ENCODE peak calls at places on chromosomes 6 and 20, in eight cellular contexts. One of them, this sample, is unnamed.

GRCh38 chr6:81694214-81694613 is 58.3 kb downstream of the TENT5A start:
- DNase-seq in CD4-positive, alpha-beta memory T cell: no peak
- DNase-seq in fibroblast of lung: no peak
- DNase-seq in NT2/D1: no peak
- DNase-seq in psoas muscle: no peak
- DNase-seq in MM.1S: no peak
- DNase-seq in ascending aorta: no peak
- DNase-seq in heart right ventricle: no peak
- DNase-seq in this sample: no peak

GRCh38 chr6:1856381-1856780 is 246.7 kb downstream of the FOXC1 start:
- DNase-seq in CD4-positive, alpha-beta memory T cell: no peak
- DNase-seq in fibroblast of lung: peak; percentile 62
- DNase-seq in NT2/D1: no peak
- DNase-seq in psoas muscle: no peak
- DNase-seq in MM.1S: peak; percentile 63
- DNase-seq in ascending aorta: no peak
- DNase-seq in heart right ventricle: peak; percentile 20
- DNase-seq in this sample: no peak

GRCh38 chr6:139699335-139699734 is 324.9 kb upstream of the CITED2 start:
- DNase-seq in CD4-positive, alpha-beta memory T cell: no peak
- DNase-seq in fibroblast of lung: peak; percentile 86
- DNase-seq in NT2/D1: no peak
- DNase-seq in psoas muscle: no peak
- DNase-seq in MM.1S: no peak
- DNase-seq in ascending aorta: no peak
- DNase-seq in heart right ventricle: no peak
- DNase-seq in this sample: no peak

GRCh38 chr6:109451376-109451775 is 4.2 kb downstream of the MICAL1 start:
- DNase-seq in CD4-positive, alpha-beta memory T cell: no peak
- DNase-seq in fibroblast of lung: no peak
- DNase-seq in NT2/D1: no peak
- DNase-seq in psoas muscle: no peak
- DNase-seq in MM.1S: no peak
- DNase-seq in ascending aorta: no peak
- DNase-seq in heart right ventricle: no peak
- DNase-seq in this sample: no peak

GRCh38 chr20:63826753-63827152 is 4.3 kb downstream of the ZBTB46 start:
- DNase-seq in CD4-positive, alpha-beta memory T cell: no peak
- DNase-seq in fibroblast of lung: no peak
- DNase-seq in NT2/D1: no peak
- DNase-seq in psoas muscle: no peak
- DNase-seq in MM.1S: no peak
- DNase-seq in ascending aorta: no peak
- DNase-seq in heart right ventricle: no peak
- DNase-seq in this sample: no peak

GRCh38 chr6:108862479-108863191 is 14.4 kb downstream of the ARMC2 start:
- DNase-seq in CD4-positive, alpha-beta memory T cell: no peak
- DNase-seq in fibroblast of lung: no peak
- DNase-seq in NT2/D1: no peak
- DNase-seq in psoas muscle: no peak
- DNase-seq in MM.1S: no peak
- DNase-seq in ascending aorta: no peak
- DNase-seq in heart right ventricle: no peak
- DNase-seq in this sample: no peak

GRCh38 chr6:157317129-157317814 is 6.0 kb downstream of the TMEM242 start:
- DNase-seq in CD4-positive, alpha-beta memory T cell: no peak
- DNase-seq in fibroblast of lung: peak; percentile 88
- DNase-seq in NT2/D1: no peak
- DNase-seq in psoas muscle: peak; percentile 85
- DNase-seq in MM.1S: no peak
- DNase-seq in ascending aorta: peak; percentile 92
- DNase-seq in heart right ventricle: peak; percentile 71
- DNase-seq in this sample: peak; percentile 84

GRCh38 chr20:46688151-46689081 is 828 bp downstream of the TP53RK start:
- DNase-seq in CD4-positive, alpha-beta memory T cell: no peak
- DNase-seq in fibroblast of lung: peak; percentile 64
- DNase-seq in NT2/D1: no peak
- DNase-seq in psoas muscle: no peak
- DNase-seq in MM.1S: no peak
- DNase-seq in ascending aorta: peak; percentile 64
- DNase-seq in heart right ventricle: no peak
- DNase-seq in this sample: no peak

GRCh38 chr20:3797592-3798404 is 1.7 kb downstream of the CDC25B start:
- DNase-seq in CD4-positive, alpha-beta memory T cell: peak; percentile 58
- DNase-seq in fibroblast of lung: peak; percentile 55
- DNase-seq in NT2/D1: no peak
- DNase-seq in psoas muscle: no peak
- DNase-seq in MM.1S: peak; percentile 85
- DNase-seq in ascending aorta: no peak
- DNase-seq in heart right ventricle: no peak
- DNase-seq in this sample: no peak

GRCh38 chr20:7579888-7580287 is 360.4 kb downstream of the HAO1 start:
- DNase-seq in CD4-positive, alpha-beta memory T cell: no peak
- DNase-seq in fibroblast of lung: no peak
- DNase-seq in NT2/D1: no peak
- DNase-seq in psoas muscle: no peak
- DNase-seq in MM.1S: no peak
- DNase-seq in ascending aorta: no peak
- DNase-seq in heart right ventricle: no peak
- DNase-seq in this sample: no peak

GRCh38 chr6:137581019-137581707 is 87.0 kb upstream of the OLIG3 start:
- DNase-seq in CD4-positive, alpha-beta memory T cell: no peak
- DNase-seq in fibroblast of lung: no peak
- DNase-seq in NT2/D1: no peak
- DNase-seq in psoas muscle: no peak
- DNase-seq in MM.1S: no peak
- DNase-seq in ascending aorta: no peak
- DNase-seq in heart right ventricle: no peak
- DNase-seq in this sample: no peak

GRCh38 chr20:31494131-31494530 is 19.0 kb downstream of the REM1 start:
- DNase-seq in CD4-positive, alpha-beta memory T cell: no peak
- DNase-seq in fibroblast of lung: peak; percentile 31
- DNase-seq in NT2/D1: no peak
- DNase-seq in psoas muscle: no peak
- DNase-seq in MM.1S: peak; percentile 16
- DNase-seq in ascending aorta: no peak
- DNase-seq in heart right ventricle: no peak
- DNase-seq in this sample: no peak

GRCh38 chr6:113934101-113934500 is 36.8 kb downstream of the HDAC2 start:
- DNase-seq in CD4-positive, alpha-beta memory T cell: no peak
- DNase-seq in fibroblast of lung: no peak
- DNase-seq in NT2/D1: no peak
- DNase-seq in psoas muscle: no peak
- DNase-seq in MM.1S: no peak
- DNase-seq in ascending aorta: no peak
- DNase-seq in heart right ventricle: no peak
- DNase-seq in this sample: no peak

GRCh38 chr20:37544386-37544785 is 16.7 kb upstream of the BLCAP start:
- DNase-seq in CD4-positive, alpha-beta memory T cell: no peak
- DNase-seq in fibroblast of lung: no peak
- DNase-seq in NT2/D1: no peak
- DNase-seq in psoas muscle: no peak
- DNase-seq in MM.1S: no peak
- DNase-seq in ascending aorta: peak; percentile 28
- DNase-seq in heart right ventricle: no peak
- DNase-seq in this sample: no peak

GRCh38 chr6:117547688-117548621 is 54.4 kb downstream of the GOPC start:
- DNase-seq in CD4-positive, alpha-beta memory T cell: peak; percentile 42
- DNase-seq in fibroblast of lung: peak; percentile 46
- DNase-seq in NT2/D1: no peak
- DNase-seq in psoas muscle: peak; percentile 78
- DNase-seq in MM.1S: no peak
- DNase-seq in ascending aorta: peak; percentile 86
- DNase-seq in heart right ventricle: peak; percentile 71
- DNase-seq in this sample: peak; percentile 70

GRCh38 chr6:1613631-1614447 is 4.1 kb downstream of the FOXC1 start:
- DNase-seq in CD4-positive, alpha-beta memory T cell: no peak
- DNase-seq in fibroblast of lung: peak; percentile 20
- DNase-seq in NT2/D1: no peak
- DNase-seq in psoas muscle: no peak
- DNase-seq in MM.1S: no peak
- DNase-seq in ascending aorta: peak; percentile 64
- DNase-seq in heart right ventricle: no peak
- DNase-seq in this sample: no peak

GRCh38 chr6:68040312-68040778 is 594.7 kb upstream of the ADGRB3 start:
- DNase-seq in CD4-positive, alpha-beta memory T cell: no peak
- DNase-seq in fibroblast of lung: no peak
- DNase-seq in NT2/D1: no peak
- DNase-seq in psoas muscle: no peak
- DNase-seq in MM.1S: no peak
- DNase-seq in ascending aorta: no peak
- DNase-seq in heart right ventricle: no peak
- DNase-seq in this sample: no peak

GRCh38 chr6:139230421-139230840 is 61.4 kb downstream of the TXLNB start:
- DNase-seq in CD4-positive, alpha-beta memory T cell: peak; percentile 31
- DNase-seq in fibroblast of lung: peak; percentile 62
- DNase-seq in NT2/D1: no peak
- DNase-seq in psoas muscle: no peak
- DNase-seq in MM.1S: peak; percentile 80
- DNase-seq in ascending aorta: no peak
- DNase-seq in heart right ventricle: no peak
- DNase-seq in this sample: peak; percentile 32

GRCh38 chr6:13259393-13259792 is 68.9 kb downstream of the TBC1D7 start:
- DNase-seq in CD4-positive, alpha-beta memory T cell: no peak
- DNase-seq in fibroblast of lung: no peak
- DNase-seq in NT2/D1: no peak
- DNase-seq in psoas muscle: no peak
- DNase-seq in MM.1S: peak; percentile 89
- DNase-seq in ascending aorta: no peak
- DNase-seq in heart right ventricle: no peak
- DNase-seq in this sample: no peak

GRCh38 chr20:10137533-10137932 is 81.1 kb upstream of the SNAP25 start:
- DNase-seq in CD4-positive, alpha-beta memory T cell: no peak
- DNase-seq in fibroblast of lung: no peak
- DNase-seq in NT2/D1: no peak
- DNase-seq in psoas muscle: no peak
- DNase-seq in MM.1S: no peak
- DNase-seq in ascending aorta: no peak
- DNase-seq in heart right ventricle: no peak
- DNase-seq in this sample: no peak

GRCh38 chr6:110882824-110883554 is 8.4 kb downstream of the AMD1 start:
- DNase-seq in CD4-positive, alpha-beta memory T cell: no peak
- DNase-seq in fibroblast of lung: no peak
- DNase-seq in NT2/D1: no peak
- DNase-seq in psoas muscle: no peak
- DNase-seq in MM.1S: no peak
- DNase-seq in ascending aorta: no peak
- DNase-seq in heart right ventricle: no peak
- DNase-seq in this sample: no peak

GRCh38 chr20:53201588-53201987 is 229.4 kb downstream of the TSHZ2 start:
- DNase-seq in CD4-positive, alpha-beta memory T cell: no peak
- DNase-seq in fibroblast of lung: no peak
- DNase-seq in NT2/D1: no peak
- DNase-seq in psoas muscle: no peak
- DNase-seq in MM.1S: no peak
- DNase-seq in ascending aorta: no peak
- DNase-seq in heart right ventricle: no peak
- DNase-seq in this sample: no peak

DNA sequence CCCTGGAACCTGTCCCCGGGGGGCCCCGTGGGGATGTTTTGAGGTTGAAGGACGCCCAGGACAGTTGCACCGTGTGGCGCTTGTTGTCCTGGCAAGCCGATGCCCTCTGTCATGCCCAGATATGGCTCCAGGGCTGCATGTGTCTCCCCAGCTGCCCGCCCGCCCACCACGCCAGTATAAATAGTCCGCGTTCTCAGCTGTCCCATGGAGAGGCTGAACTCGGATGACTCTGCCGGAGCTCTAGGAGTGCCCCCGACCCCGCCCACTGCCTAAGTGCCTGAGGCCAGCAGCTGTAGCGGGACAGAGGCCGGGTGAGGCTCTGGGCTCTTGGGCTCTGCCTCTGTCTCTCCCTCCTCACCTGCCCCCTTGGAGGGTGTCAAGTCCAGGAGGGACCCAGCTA is 83.0 kb upstream of the GATA5 start:
- DNase-seq in CD4-positive, alpha-beta memory T cell: no peak
- DNase-seq in fibroblast of lung: no peak
- DNase-seq in NT2/D1: no peak
- DNase-seq in psoas muscle: peak; percentile 87
- DNase-seq in MM.1S: no peak
- DNase-seq in ascending aorta: no peak
- DNase-seq in heart right ventricle: peak; percentile 83
- DNase-seq in this sample: no peak
- H3K27me3 ChIP-seq in CD4-positive, alpha-beta memory T cell: peaks cover 4% of the 10 kb centered on the region
- H3K27me3 ChIP-seq in fibroblast of lung: peaks cover 18% of the 10 kb centered on the region
- H3K27me3 ChIP-seq in NT2/D1: peaks cover 29% of the 10 kb centered on the region
- H3K27me3 ChIP-seq in psoas muscle: no peaks in the 10 kb centered on the region
- H3K27me3 ChIP-seq in MM.1S: peaks cover 100% of the 10 kb centered on the region
- H3K27me3 ChIP-seq in ascending aorta: no peaks in the 10 kb centered on the region
- H3K27me3 ChIP-seq in heart right ventricle: peaks cover 59% of the 10 kb centered on the region
- H3K27me3 ChIP-seq in this sample: no peaks in the 10 kb centered on the region

DNA sequence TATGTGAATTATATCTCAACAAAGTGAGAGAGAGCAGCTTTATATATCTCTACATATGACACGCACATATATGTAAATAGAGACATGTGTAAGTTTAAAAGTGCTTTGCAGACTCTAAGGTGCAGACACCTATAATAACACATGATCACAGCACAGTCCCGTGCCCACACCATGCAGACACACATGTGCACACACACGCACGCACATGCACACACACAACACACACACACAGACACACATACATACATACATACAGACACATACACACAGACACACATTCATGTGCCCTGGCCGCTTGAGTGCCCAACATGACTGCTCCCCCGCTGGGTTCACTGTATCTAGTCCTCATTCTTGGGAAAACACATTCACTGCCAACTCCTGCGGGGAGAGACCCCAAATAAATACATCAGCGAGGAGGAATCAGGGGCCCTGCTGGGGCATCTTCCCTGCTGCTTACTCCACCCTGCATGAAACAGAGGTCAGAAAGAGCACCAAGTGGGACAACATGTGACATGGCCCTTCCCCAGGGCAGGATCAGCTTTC is 121.3 kb downstream of the BMP7 start:
- DNase-seq in CD4-positive, alpha-beta memory T cell: no peak
- DNase-seq in fibroblast of lung: no peak
- DNase-seq in NT2/D1: no peak
- DNase-seq in psoas muscle: no peak
- DNase-seq in MM.1S: no peak
- DNase-seq in ascending aorta: no peak
- DNase-seq in heart right ventricle: no peak
- DNase-seq in this sample: no peak
- H3K27me3 ChIP-seq in CD4-positive, alpha-beta memory T cell: no peaks in the 10 kb centered on the region
- H3K27me3 ChIP-seq in fibroblast of lung: no peaks in the 10 kb centered on the region
- H3K27me3 ChIP-seq in NT2/D1: no peaks in the 10 kb centered on the region
- H3K27me3 ChIP-seq in psoas muscle: peaks cover 8% of the 10 kb centered on the region
- H3K27me3 ChIP-seq in MM.1S: no peaks in the 10 kb centered on the region
- H3K27me3 ChIP-seq in ascending aorta: no peaks in the 10 kb centered on the region
- H3K27me3 ChIP-seq in heart right ventricle: no peaks in the 10 kb centered on the region
- H3K27me3 ChIP-seq in this sample: no peaks in the 10 kb centered on the region

GRCh38 chr6:16227048-16227562 is 11.3 kb upstream of the GMPR start:
- DNase-seq in CD4-positive, alpha-beta memory T cell: no peak
- DNase-seq in fibroblast of lung: no peak
- DNase-seq in NT2/D1: no peak
- DNase-seq in psoas muscle: no peak
- DNase-seq in MM.1S: no peak
- DNase-seq in ascending aorta: no peak
- DNase-seq in heart right ventricle: no peak
- DNase-seq in this sample: no peak
- H3K27me3 ChIP-seq in CD4-positive, alpha-beta memory T cell: no peaks in the 10 kb centered on the region
- H3K27me3 ChIP-seq in fibroblast of lung: peaks cover 4% of the 10 kb centered on the region
- H3K27me3 ChIP-seq in NT2/D1: no peaks in the 10 kb centered on the region
- H3K27me3 ChIP-seq in psoas muscle: no peaks in the 10 kb centered on the region
- H3K27me3 ChIP-seq in MM.1S: peaks cover 11% of the 10 kb centered on the region
- H3K27me3 ChIP-seq in ascending aorta: no peaks in the 10 kb centered on the region
- H3K27me3 ChIP-seq in heart right ventricle: no peaks in the 10 kb centered on the region
- H3K27me3 ChIP-seq in this sample: no peaks in the 10 kb centered on the region

GRCh38 chr20:21713470-21713869 is 8.0 kb downstream of the PAX1 start:
- DNase-seq in CD4-positive, alpha-beta memory T cell: no peak
- DNase-seq in fibroblast of lung: no peak
- DNase-seq in NT2/D1: no peak
- DNase-seq in psoas muscle: no peak
- DNase-seq in MM.1S: no peak
- DNase-seq in ascending aorta: no peak
- DNase-seq in heart right ventricle: no peak
- DNase-seq in this sample: no peak
- H3K27me3 ChIP-seq in CD4-positive, alpha-beta memory T cell: peaks cover 13% of the 10 kb centered on the region
- H3K27me3 ChIP-seq in fibroblast of lung: peaks cover 18% of the 10 kb centered on the region
- H3K27me3 ChIP-seq in NT2/D1: peaks cover 95% of the 10 kb centered on the region
- H3K27me3 ChIP-seq in psoas muscle: peaks cover 73% of the 10 kb centered on the region
- H3K27me3 ChIP-seq in MM.1S: no peaks in the 10 kb centered on the region
- H3K27me3 ChIP-seq in ascending aorta: no peaks in the 10 kb centered on the region
- H3K27me3 ChIP-seq in heart right ventricle: peaks cover 94% of the 10 kb centered on the region
- H3K27me3 ChIP-seq in this sample: peaks cover 99% of the 10 kb centered on the region

This sample was measured in dorsolateral prefrontal cortex.